ENCODE peak calls at places on chromosomes 11 and 22, in ten cellular contexts. U, C, W, V, K, G, D, P, F and J are unnamed samples.

GRCh38 chr22:47443836-47444745 is 681.6 kb downstream of the TBC1D22A start:
- DNase-seq in P (no peak), U (no peak), F (no peak), V (no peak), K (no peak), D (no peak), W (no peak), G (no peak), C (no peak), J (no peak)

GRCh38 chr22:24066260-24066659 is 55.2 kb downstream of the CABIN1 start:
- DNase-seq in C (no peak), D (no peak), W (no peak), G (no peak), P (no peak), K (no peak), V (no peak), F (no peak), U (no peak), J (no peak)

GRCh38 chr11:67272327-67273259 is 6.3 kb downstream of the GRK2 start:
- DNase-seq in D (no peak), P (no peak), G (no peak), C (no peak), U (peak; percentile 44), K (no peak), V (no peak), F (no peak), W (no peak), J (no peak)

GRCh38 chr11:114132944-114133394 is 73.5 kb downstream of the ZBTB16 start:
- DNase-seq in F (no peak), U (no peak), D (peak; percentile 88), V (no peak), K (peak; percentile 85), P (no peak), C (no peak), G (peak; percentile 76), W (no peak), J (no peak)

GRCh38 chr11:46006418-46007070 is 84.1 kb downstream of the LARGE2 start:
- DNase-seq in W (peak; percentile 66), P (peak; percentile 70), D (peak; percentile 83), C (peak; percentile 37), K (peak; percentile 80), V (peak; percentile 31), U (peak; percentile 33), G (peak; percentile 31), F (peak; percentile 73), J (no peak)

GRCh38 chr11:71137376-71137775 is 115.0 kb downstream of the SHANK2 start:
- DNase-seq in W (no peak), C (no peak), K (no peak), V (no peak), G (no peak), F (no peak), U (no peak), D (no peak), P (no peak), J (no peak)

GRCh38 chr11:1082728-1083620 is 8.3 kb downstream of the MUC2 start:
- DNase-seq in G (no peak), P (no peak), F (no peak), C (no peak), K (no peak), V (no peak), U (no peak), W (no peak), D (no peak), J (peak; percentile 9)

GRCh38 chr11:69834811-69835800 is 15.9 kb upstream of the FGF3 start:
- DNase-seq in W (no peak), D (no peak), V (no peak), K (no peak), C (no peak), F (no peak), G (no peak), U (no peak), P (peak; percentile 13), J (no peak)

GRCh38 chr11:92827132-92827531 is 142.3 kb upstream of the MTNR1B start:
- DNase-seq in K (peak; percentile 19), C (no peak), P (no peak), W (no peak), U (no peak), G (no peak), V (no peak), D (no peak), F (no peak), J (no peak)

GRCh38 chr11:27124514-27125264 is 84.1 kb downstream of the BBOX1 start:
- DNase-seq in F (no peak), U (no peak), D (no peak), K (peak; percentile 55), C (no peak), V (no peak), W (no peak), G (no peak), P (no peak), J (no peak)

GRCh38 chr11:113201055-113201818 is 113.1 kb upstream of the TTC12 start:
- DNase-seq in W (no peak), K (no peak), V (no peak), C (no peak), G (no peak), P (no peak), D (no peak), F (no peak), U (peak; percentile 81), J (no peak)

GRCh38 chr22:30202531-30203006 is 44.0 kb downstream of the LIF start:
- DNase-seq in V (no peak), C (peak; percentile 62), D (peak; percentile 78), U (peak; percentile 18), G (no peak), F (no peak), W (no peak), P (peak; percentile 3), K (peak; percentile 57), J (no peak)

GRCh38 chr22:31400023-31400397 is 606 bp downstream of the DRG1 start:
- DNase-seq in W (no peak), D (no peak), F (no peak), C (no peak), P (peak; percentile 7), U (no peak), K (peak; percentile 30), G (no peak), V (no peak), J (no peak)

GRCh38 chr11:33064033-33064825 is 24.9 kb downstream of the TCP11L1 start:
- DNase-seq in U (no peak), P (no peak), C (no peak), F (no peak), V (no peak), K (no peak), D (no peak), W (no peak), G (no peak), J (no peak)

GRCh38 chr11:125443767-125444311 is 52.2 kb downstream of the FEZ1 start:
- DNase-seq in C (no peak), U (peak; percentile 33), F (no peak), D (no peak), G (no peak), W (no peak), K (no peak), V (no peak), P (no peak), J (no peak)

GRCh38 chr11:115081972-115082371 is 403.6 kb downstream of the NXPE2 start:
- DNase-seq in W (no peak), K (no peak), D (no peak), C (no peak), G (no peak), V (no peak), F (no peak), P (no peak), U (no peak), J (no peak)

GRCh38 chr11:113274708-113275582 is 39.4 kb upstream of the TTC12 start:
- DNase-seq in V (peak; percentile 35), K (no peak), W (no peak), C (peak; percentile 11), F (peak; percentile 3), P (no peak), D (peak; percentile 19), G (no peak), U (no peak), J (no peak)

DNA sequence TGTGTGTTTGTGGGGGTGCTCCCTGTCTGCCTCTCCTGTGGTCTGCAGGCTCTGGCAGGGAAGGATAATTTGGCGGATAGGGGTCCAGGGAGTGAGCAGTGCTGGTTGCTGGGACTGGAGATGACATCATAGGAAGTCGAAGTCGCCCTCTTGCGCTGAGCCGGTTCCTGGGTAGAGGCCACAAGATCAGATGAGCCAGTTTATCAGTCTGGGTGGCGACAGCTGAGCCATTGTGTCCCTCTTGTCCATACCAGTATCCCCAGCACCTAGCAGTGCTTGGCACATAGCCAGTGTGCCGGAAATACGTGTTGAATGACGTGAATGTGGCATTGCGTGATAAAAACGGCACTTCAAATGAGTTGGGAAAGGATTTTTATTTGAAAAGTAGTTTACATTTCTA is 9.8 kb downstream of the APOL5 start:
- DNase-seq in D (no peak), P (no peak), K (no peak), W (no peak), F (no peak), U (peak; percentile 45), G (no peak), C (no peak), V (no peak), J (no peak)
- TF ChIP-seq CTCF in D (no peak), P (no peak), K (no peak), W (peak; percentile 3), F (no peak), U (no peak), G (no peak), C (no peak), V (no peak), J (no peak)

GRCh38 chr11:3109921-3110706 is 52.9 kb upstream of the CARS1 start:
- DNase-seq in G (no peak), C (no peak), K (no peak), U (no peak), P (peak; percentile 74), D (peak; percentile 61), V (peak; percentile 51), W (no peak), F (peak; percentile 60), J (peak; percentile 51)
- TF ChIP-seq CTCF in G (peak; percentile 75), C (peak; percentile 34), K (peak; percentile 70), U (peak; percentile 41), P (peak; percentile 62), D (peak; percentile 69), V (peak; percentile 59), W (peak; percentile 61), F (peak; percentile 17), J (peak; percentile 76)

DNA sequence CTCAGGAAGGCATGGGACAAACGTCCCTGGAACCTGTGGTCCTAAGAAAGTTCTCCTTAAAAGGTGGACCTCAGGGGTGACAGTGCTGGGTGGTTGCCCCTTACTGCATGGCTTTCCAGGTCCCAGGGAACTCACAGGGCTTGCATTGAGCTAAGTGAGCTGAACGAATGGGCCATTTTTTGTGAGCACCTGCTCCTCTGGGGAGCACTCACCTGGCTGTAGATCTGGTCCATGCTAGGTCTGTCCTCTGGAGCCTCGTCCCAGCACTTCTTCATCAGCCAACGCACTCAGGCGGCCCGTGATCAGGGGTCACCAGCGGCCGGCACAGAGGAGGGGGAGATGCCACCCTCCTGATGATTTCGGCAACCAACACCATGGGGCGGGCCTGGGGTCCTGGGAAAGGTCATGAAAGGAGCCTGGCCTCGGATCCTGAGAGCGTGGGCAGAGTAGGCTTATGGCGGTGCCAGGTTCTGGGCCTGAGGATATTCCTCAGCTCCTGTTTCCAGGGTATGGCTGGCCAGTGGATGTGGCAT is 36.8 kb upstream of the LRRC32 start:
- DNase-seq in C (no peak), U (no peak), F (no peak), K (no peak), P (no peak), D (no peak), V (no peak), G (no peak), W (no peak), J (no peak)
- TF ChIP-seq CTCF in C (no peak), U (no peak), F (no peak), K (no peak), P (no peak), D (no peak), V (no peak), G (no peak), W (no peak), J (no peak)

GRCh38 chr11:60589611-60590010 is 74.4 kb downstream of the MS4A13 start:
- DNase-seq in C (no peak), K (no peak), W (no peak), F (no peak), G (no peak), U (no peak), P (no peak), D (peak; percentile 34), V (no peak), J (no peak)
- TF ChIP-seq CTCF in C (peak; percentile 31), K (no peak), W (no peak), F (no peak), G (no peak), U (no peak), P (no peak), D (peak; percentile 77), V (peak; percentile 40), J (no peak)